ENCODE peak calls at places on chromosomes 7 and 10, in five cellular contexts. One of them, this sample, is unnamed.

GRCh38 chr7:30738026-30738915 is 13.7 kb upstream of the INMT start:
- DNase-seq in left ventricle myocardium inferior: no peak
- DNase-seq in endodermal cell: no peak
- DNase-seq in CD8-positive, alpha-beta memory T cell: no peak
- DNase-seq in skeletal muscle cell: no peak
- DNase-seq in this sample: no peak

GRCh38 chr10:86355571-86356038 is 11.0 kb downstream of the GRID1 start:
- DNase-seq in skeletal muscle cell: no peak
- DNase-seq in endodermal cell: no peak
- DNase-seq in CD8-positive, alpha-beta memory T cell: no peak
- DNase-seq in left ventricle myocardium inferior: peak; percentile 59
- DNase-seq in this sample: no peak

GRCh38 chr10:100730739-100731602 is 14.4 kb upstream of the PAX2 start:
- DNase-seq in left ventricle myocardium inferior: no peak
- DNase-seq in endodermal cell: peak; percentile 78
- DNase-seq in CD8-positive, alpha-beta memory T cell: no peak
- DNase-seq in skeletal muscle cell: no peak
- DNase-seq in this sample: peak; percentile 54

GRCh38 chr10:2962194-2962593 is 105.2 kb upstream of the PFKP start:
- DNase-seq in CD8-positive, alpha-beta memory T cell: no peak
- DNase-seq in left ventricle myocardium inferior: no peak
- DNase-seq in endodermal cell: no peak
- DNase-seq in skeletal muscle cell: no peak
- DNase-seq in this sample: no peak

GRCh38 chr7:4196121-4196819 is 485.8 kb upstream of the FOXK1 start:
- DNase-seq in endodermal cell: no peak
- DNase-seq in skeletal muscle cell: no peak
- DNase-seq in CD8-positive, alpha-beta memory T cell: no peak
- DNase-seq in left ventricle myocardium inferior: no peak
- DNase-seq in this sample: no peak

GRCh38 chr7:130957140-130957513 is 223.1 kb upstream of the KLF14 start:
- DNase-seq in CD8-positive, alpha-beta memory T cell: peak; percentile 30
- DNase-seq in endodermal cell: no peak
- DNase-seq in left ventricle myocardium inferior: no peak
- DNase-seq in skeletal muscle cell: no peak
- DNase-seq in this sample: peak; percentile 33

GRCh38 chr7:40674316-40674715 is 539.5 kb downstream of the SUGCT start:
- DNase-seq in left ventricle myocardium inferior: no peak
- DNase-seq in endodermal cell: no peak
- DNase-seq in skeletal muscle cell: no peak
- DNase-seq in CD8-positive, alpha-beta memory T cell: no peak
- DNase-seq in this sample: no peak

GRCh38 chr10:132461683-132462231 is 64.8 kb downstream of the PWWP2B start:
- DNase-seq in endodermal cell: peak; percentile 38
- DNase-seq in skeletal muscle cell: no peak
- DNase-seq in CD8-positive, alpha-beta memory T cell: no peak
- DNase-seq in left ventricle myocardium inferior: peak; percentile 19
- DNase-seq in this sample: no peak

GRCh38 chr7:15848362-15848761 is 161.9 kb upstream of the MEOX2 start:
- DNase-seq in endodermal cell: no peak
- DNase-seq in skeletal muscle cell: no peak
- DNase-seq in CD8-positive, alpha-beta memory T cell: no peak
- DNase-seq in left ventricle myocardium inferior: no peak
- DNase-seq in this sample: no peak

GRCh38 chr10:70601775-70602174 is 766 bp downstream of the PRF1 start:
- DNase-seq in CD8-positive, alpha-beta memory T cell: no peak
- DNase-seq in endodermal cell: no peak
- DNase-seq in left ventricle myocardium inferior: no peak
- DNase-seq in skeletal muscle cell: no peak
- DNase-seq in this sample: no peak

GRCh38 chr10:113965077-113965476 is 78.6 kb upstream of the ADRB1 start:
- DNase-seq in CD8-positive, alpha-beta memory T cell: no peak
- DNase-seq in endodermal cell: no peak
- DNase-seq in left ventricle myocardium inferior: no peak
- DNase-seq in skeletal muscle cell: no peak
- DNase-seq in this sample: no peak

GRCh38 chr10:110923856-110924493 is 4.6 kb downstream of the SHOC2 start:
- DNase-seq in left ventricle myocardium inferior: no peak
- DNase-seq in endodermal cell: no peak
- DNase-seq in skeletal muscle cell: no peak
- DNase-seq in CD8-positive, alpha-beta memory T cell: no peak
- DNase-seq in this sample: no peak

GRCh38 chr10:90222939-90223338 is 521.5 kb downstream of the KIF20B start:
- DNase-seq in left ventricle myocardium inferior: no peak
- DNase-seq in endodermal cell: no peak
- DNase-seq in skeletal muscle cell: no peak
- DNase-seq in CD8-positive, alpha-beta memory T cell: no peak
- DNase-seq in this sample: no peak

GRCh38 chr10:24645784-24646183 is 77.9 kb downstream of the ARHGAP21 start:
- DNase-seq in endodermal cell: no peak
- DNase-seq in CD8-positive, alpha-beta memory T cell: no peak
- DNase-seq in skeletal muscle cell: no peak
- DNase-seq in left ventricle myocardium inferior: no peak
- DNase-seq in this sample: peak; percentile 70

GRCh38 chr10:118287076-118287806 is 54.9 kb downstream of the FAM204A start:
- DNase-seq in CD8-positive, alpha-beta memory T cell: no peak
- DNase-seq in left ventricle myocardium inferior: no peak
- DNase-seq in endodermal cell: no peak
- DNase-seq in skeletal muscle cell: no peak
- DNase-seq in this sample: no peak

GRCh38 chr10:79310217-79310865 is 36.9 kb upstream of the PPIF start:
- DNase-seq in endodermal cell: no peak
- DNase-seq in skeletal muscle cell: no peak
- DNase-seq in left ventricle myocardium inferior: peak; percentile 16
- DNase-seq in CD8-positive, alpha-beta memory T cell: no peak
- DNase-seq in this sample: no peak

GRCh38 chr10:3797750-3798149 is 12.7 kb upstream of the KLF6 start:
- DNase-seq in endodermal cell: no peak
- DNase-seq in left ventricle myocardium inferior: no peak
- DNase-seq in skeletal muscle cell: no peak
- DNase-seq in CD8-positive, alpha-beta memory T cell: no peak
- DNase-seq in this sample: no peak

GRCh38 chr7:19957664-19958063 is 184.2 kb upstream of the TMEM196 start:
- DNase-seq in endodermal cell: no peak
- DNase-seq in skeletal muscle cell: no peak
- DNase-seq in CD8-positive, alpha-beta memory T cell: no peak
- DNase-seq in left ventricle myocardium inferior: no peak
- DNase-seq in this sample: no peak

GRCh38 chr7:133056370-133057238 is 25.3 kb downstream of the CHCHD3 start:
- DNase-seq in skeletal muscle cell: no peak
- DNase-seq in endodermal cell: no peak
- DNase-seq in CD8-positive, alpha-beta memory T cell: no peak
- DNase-seq in left ventricle myocardium inferior: no peak
- DNase-seq in this sample: no peak

DNA sequence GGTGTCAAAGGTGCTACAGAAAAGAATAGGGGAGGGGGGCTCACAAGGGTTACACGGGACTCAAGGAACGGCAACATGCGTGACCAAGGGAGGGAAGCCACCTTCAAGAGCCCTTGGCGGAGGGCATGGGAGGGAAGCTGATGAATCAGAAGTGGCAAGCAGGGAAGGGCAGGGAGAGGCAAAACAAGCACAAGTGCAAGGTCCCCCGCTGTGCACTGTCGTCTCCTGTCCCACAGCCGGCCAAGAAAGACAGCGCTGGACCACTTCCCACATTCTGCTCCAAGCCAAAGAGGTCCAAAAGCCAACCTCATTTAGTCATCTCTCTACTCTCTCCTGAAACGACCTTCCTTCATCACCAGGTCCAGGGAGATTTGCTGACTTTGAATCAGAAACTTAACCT is 102.7 kb downstream of the CALN1 start:
- DNase-seq in left ventricle myocardium inferior: no peak
- DNase-seq in endodermal cell: no peak
- DNase-seq in CD8-positive, alpha-beta memory T cell: no peak
- DNase-seq in skeletal muscle cell: no peak
- DNase-seq in this sample: no peak
- H3K4me3 ChIP-seq in left ventricle myocardium inferior: no peak overlapping the region
- H3K4me3 ChIP-seq in endodermal cell: no peak overlapping the region
- H3K4me3 ChIP-seq in CD8-positive, alpha-beta memory T cell: no peak overlapping the region
- H3K4me3 ChIP-seq in skeletal muscle cell: no peak overlapping the region
- H3K4me3 ChIP-seq in this sample: no peak overlapping the region

DNA sequence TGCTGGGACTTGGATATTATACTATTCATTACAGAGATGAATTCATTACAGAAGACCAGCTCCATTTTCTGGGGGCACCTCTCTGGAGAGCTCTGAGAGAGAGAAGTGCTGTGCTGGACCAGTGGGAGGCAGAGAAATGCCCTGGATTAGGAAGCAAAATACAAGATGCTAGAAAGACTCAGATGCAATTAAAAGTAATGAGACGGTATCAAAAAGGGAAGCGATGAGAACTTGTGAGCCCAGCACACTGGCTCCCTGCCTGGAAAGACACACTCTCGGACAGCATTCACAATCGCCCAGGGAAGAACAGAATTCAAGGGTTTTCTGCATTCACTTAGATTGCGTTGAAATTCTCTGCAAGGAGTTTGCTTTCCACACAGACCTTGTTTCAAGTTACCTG is 3.5 kb upstream of the FRAT2 start:
- DNase-seq in endodermal cell: no peak
- DNase-seq in skeletal muscle cell: no peak
- DNase-seq in left ventricle myocardium inferior: no peak
- DNase-seq in CD8-positive, alpha-beta memory T cell: no peak
- DNase-seq in this sample: no peak
- H3K4me3 ChIP-seq in endodermal cell: peak overlapping the region; percentile 8
- H3K4me3 ChIP-seq in skeletal muscle cell: no peak overlapping the region
- H3K4me3 ChIP-seq in left ventricle myocardium inferior: no peak overlapping the region
- H3K4me3 ChIP-seq in CD8-positive, alpha-beta memory T cell: no peak overlapping the region
- H3K4me3 ChIP-seq in this sample: no peak overlapping the region

DNA sequence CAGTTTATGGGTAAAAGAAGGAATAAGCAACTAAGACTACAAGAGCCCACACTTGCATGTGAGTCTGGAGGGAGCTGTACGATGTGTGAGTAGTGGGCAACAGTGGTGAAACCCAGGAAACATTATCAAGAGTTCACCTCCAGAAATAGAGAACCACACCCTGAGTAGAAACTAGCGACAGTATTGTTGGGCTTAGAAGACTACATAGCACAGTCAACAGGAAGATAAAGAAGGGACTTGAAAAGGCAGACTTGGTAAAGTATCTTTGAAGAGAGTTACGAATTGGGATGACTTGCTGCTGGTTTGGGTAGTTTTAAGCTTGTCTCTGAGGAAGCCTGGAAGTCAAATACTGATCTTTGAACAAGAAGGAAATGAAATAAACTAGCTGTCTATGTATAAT is 223.2 kb upstream of the GNAI1 start:
- DNase-seq in left ventricle myocardium inferior: no peak
- DNase-seq in skeletal muscle cell: no peak
- DNase-seq in endodermal cell: no peak
- DNase-seq in CD8-positive, alpha-beta memory T cell: no peak
- DNase-seq in this sample: peak; percentile 5
- H3K4me3 ChIP-seq in left ventricle myocardium inferior: no peak overlapping the region
- H3K4me3 ChIP-seq in skeletal muscle cell: no peak overlapping the region
- H3K4me3 ChIP-seq in endodermal cell: no peak overlapping the region
- H3K4me3 ChIP-seq in CD8-positive, alpha-beta memory T cell: no peak overlapping the region
- H3K4me3 ChIP-seq in this sample: no peak overlapping the region

DNA sequence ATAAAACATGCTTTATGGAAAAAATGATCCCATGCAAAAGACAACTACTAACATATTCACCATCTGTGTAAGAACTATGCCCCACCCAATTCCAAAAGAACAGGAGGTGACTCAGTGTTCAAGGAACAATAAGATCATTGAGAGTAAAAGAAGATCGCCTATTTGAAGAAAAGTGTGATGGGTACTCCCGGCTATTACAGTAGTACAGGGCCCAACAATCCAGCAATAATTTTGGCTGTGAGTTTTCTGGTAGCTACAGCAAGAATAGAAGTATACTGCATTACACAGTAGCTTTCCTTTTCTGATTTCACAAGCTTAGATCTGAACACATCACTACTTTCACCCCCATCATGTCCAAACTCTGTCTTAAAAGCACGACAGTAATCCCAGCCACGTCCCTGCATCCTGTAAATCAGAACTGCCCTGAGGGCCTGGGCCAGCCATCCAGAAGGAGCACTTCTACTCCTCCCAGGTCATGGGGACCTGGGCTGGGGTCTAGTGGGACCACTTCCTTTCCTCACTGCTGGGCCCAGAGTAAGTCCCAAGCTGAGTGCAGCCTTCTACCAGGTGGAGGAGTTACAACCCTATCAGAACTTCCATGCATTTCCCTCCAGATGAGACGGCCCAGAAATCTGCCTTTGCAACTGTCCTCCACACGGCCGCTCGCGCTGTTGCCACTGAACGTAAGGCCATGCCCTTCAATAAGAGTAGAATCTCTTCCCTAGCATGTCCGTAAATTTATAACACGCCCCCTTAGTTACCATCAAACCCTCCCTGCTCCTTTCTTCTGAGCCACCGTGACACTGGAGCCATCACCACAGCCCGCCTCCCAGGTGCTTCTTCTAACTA is 7.9 kb downstream of the ESYT2 start:
- DNase-seq in endodermal cell: peak; percentile 46
- DNase-seq in skeletal muscle cell: peak; percentile 49
- DNase-seq in CD8-positive, alpha-beta memory T cell: no peak
- DNase-seq in left ventricle myocardium inferior: no peak
- DNase-seq in this sample: peak; percentile 76
- H3K4me3 ChIP-seq in endodermal cell: no peak overlapping the region
- H3K4me3 ChIP-seq in skeletal muscle cell: no peak overlapping the region
- H3K4me3 ChIP-seq in CD8-positive, alpha-beta memory T cell: peak overlapping the region; percentile 11
- H3K4me3 ChIP-seq in left ventricle myocardium inferior: peak overlapping the region; percentile 36
- H3K4me3 ChIP-seq in this sample: peak overlapping the region; percentile 49

DNA sequence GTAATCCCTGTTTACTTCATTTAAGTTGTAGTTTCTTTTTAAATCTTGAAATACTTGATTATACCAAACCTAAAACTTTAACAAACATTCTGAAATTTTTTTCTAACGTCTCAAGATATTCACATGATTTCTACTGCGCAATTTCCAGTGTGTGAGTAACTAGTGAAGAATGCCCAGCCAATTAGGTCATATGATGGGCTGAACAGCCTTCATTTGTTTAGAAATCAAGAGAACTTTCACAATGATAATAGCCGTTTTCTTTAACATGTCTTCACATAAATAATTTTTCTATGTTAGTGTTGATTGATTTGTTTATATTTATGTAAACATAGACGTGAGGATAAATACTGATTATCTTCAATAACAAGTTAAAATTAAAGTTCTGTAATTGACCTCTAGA is 21.8 kb downstream of the STAM start:
- DNase-seq in left ventricle myocardium inferior: no peak
- DNase-seq in CD8-positive, alpha-beta memory T cell: no peak
- DNase-seq in skeletal muscle cell: peak; percentile 66
- DNase-seq in endodermal cell: no peak
- DNase-seq in this sample: no peak
- H3K4me3 ChIP-seq in left ventricle myocardium inferior: no peak overlapping the region
- H3K4me3 ChIP-seq in CD8-positive, alpha-beta memory T cell: no peak overlapping the region
- H3K4me3 ChIP-seq in skeletal muscle cell: no peak overlapping the region
- H3K4me3 ChIP-seq in endodermal cell: no peak overlapping the region
- H3K4me3 ChIP-seq in this sample: no peak overlapping the region

GRCh38 chr10:1043532-1043995 is 5.4 kb downstream of the IDI1 start:
- DNase-seq in left ventricle myocardium inferior: peak; percentile 34
- DNase-seq in endodermal cell: no peak
- DNase-seq in skeletal muscle cell: no peak
- DNase-seq in CD8-positive, alpha-beta memory T cell: no peak
- DNase-seq in this sample: no peak
- H3K4me3 ChIP-seq in left ventricle myocardium inferior: peak overlapping the region; percentile 15
- H3K4me3 ChIP-seq in endodermal cell: no peak overlapping the region
- H3K4me3 ChIP-seq in skeletal muscle cell: no peak overlapping the region
- H3K4me3 ChIP-seq in CD8-positive, alpha-beta memory T cell: peak overlapping the region; percentile 16
- H3K4me3 ChIP-seq in this sample: no peak overlapping the region

GRCh38 chr7:50069613-50070012 is 23.4 kb downstream of the ZPBP start:
- DNase-seq in left ventricle myocardium inferior: no peak
- DNase-seq in CD8-positive, alpha-beta memory T cell: no peak
- DNase-seq in endodermal cell: peak; percentile 56
- DNase-seq in skeletal muscle cell: no peak
- DNase-seq in this sample: peak; percentile 45
- H3K4me3 ChIP-seq in left ventricle myocardium inferior: peak overlapping the region; percentile 74
- H3K4me3 ChIP-seq in CD8-positive, alpha-beta memory T cell: peak overlapping the region; percentile 47
- H3K4me3 ChIP-seq in endodermal cell: no peak overlapping the region
- H3K4me3 ChIP-seq in skeletal muscle cell: no peak overlapping the region
- H3K4me3 ChIP-seq in this sample: peak overlapping the region; percentile 52